ENCODE peak calls at places on chromosomes 4 and X, in nine cellular contexts. P, E, V, H, B, J, D, N and R are unnamed samples.

GRCh38 chrX:20729421-20729820 is 462.7 kb upstream of the RPS6KA3 start:
- DNase-seq in D (peak), N (no peak), B (no peak), J (peak), V (no peak), E (no peak), P (no peak), H (no peak), R (peak)

GRCh38 chr4:117447925-117448324 is 362.5 kb upstream of the TRAM1L1 start:
- DNase-seq in P (peak), B (peak), H (no peak), D (no peak), V (no peak), E (no peak), N (no peak), J (no peak), R (no peak)

GRCh38 chr4:19375931-19376330 is 875.8 kb upstream of the SLIT2 start:
- DNase-seq in D (peak), N (no peak), E (no peak), J (no peak), B (no peak), H (no peak), P (no peak), V (no peak), R (no peak)

GRCh38 chr4:154711522-154711921 is 32.3 kb upstream of the LRAT start:
- DNase-seq in B (no peak), P (no peak), D (no peak), J (no peak), H (no peak), N (no peak), E (no peak), V (no peak), R (no peak)

GRCh38 chr4:144591401-144591800 is 54.6 kb upstream of the HHIP start:
- DNase-seq in N (peak), B (no peak), H (no peak), P (no peak), V (no peak), J (no peak), D (peak), E (peak), R (no peak)

GRCh38 chr4:156505341-156505955 is 466.2 kb downstream of the PDGFC start:
- DNase-seq in V (no peak), J (no peak), N (no peak), E (no peak), D (no peak), B (no peak), H (no peak), P (peak), R (no peak)

GRCh38 chrX:915427-916234 is 285.0 kb downstream of the SHOX start:
- DNase-seq in P (peak), D (no peak), E (no peak), N (no peak), B (no peak), J (no peak), H (no peak), V (peak), R (no peak)

GRCh38 chrX:13778916-13779315 is 38.0 kb downstream of the GPM6B start:
- DNase-seq in H (no peak), B (no peak), D (peak), J (peak), E (no peak), V (no peak), P (no peak), N (peak), R (no peak)

GRCh38 chrX:125374169-125374568 is 54.5 kb downstream of the TEX13C start:
- DNase-seq in P (no peak), H (no peak), J (no peak), D (no peak), V (no peak), E (no peak), N (no peak), B (no peak), R (no peak)

GRCh38 chr4:4860381-4860802 is 927 bp downstream of the MSX1 start:
- DNase-seq in D (peak), B (no peak), V (no peak), H (no peak), E (no peak), N (peak), J (peak), P (no peak), R (peak)

GRCh38 chr4:142881331-142881730 is 35.2 kb upstream of the INPP4B start:
- DNase-seq in D (no peak), H (no peak), J (no peak), B (no peak), P (no peak), E (no peak), N (no peak), V (no peak), R (no peak)